ENCODE peak calls at places on chromosome 17, in ten cellular contexts. U is A549, T is heart left ventricle, Q is sigmoid colon, X is IMR-90, J is tibial nerve, C is thyroid gland, W is breast epithelium, L is body of pancreas, O is NB4. S is an unnamed sample.

GRCh38 chr17:30493802-30494201 is 16.6 kb downstream of the GOSR1 start:
- DNase-seq in U (no peak), C (no peak), O (no peak), Q (no peak), W (no peak), T (no peak), J (no peak), L (no peak), X (no peak), S (no peak)

GRCh38 chr17:59761385-59762021 is 54.0 kb downstream of the VMP1 start:
- DNase-seq in X (peak; percentile 86), W (no peak), Q (no peak), T (no peak), C (no peak), L (no peak), U (peak; percentile 81), O (no peak), J (no peak), S (no peak)

GRCh38 chr17:53822764-53823163 is at the start of gene KIF2B:
- DNase-seq in O (no peak), C (no peak), J (no peak), Q (no peak), T (no peak), W (no peak), L (no peak), U (no peak), X (no peak), S (no peak)

GRCh38 chr17:14405189-14405588 is 104.3 kb downstream of the HS3ST3B1 start:
- DNase-seq in W (no peak), U (no peak), J (no peak), L (no peak), T (no peak), C (no peak), Q (no peak), X (no peak), O (no peak), S (no peak)

GRCh38 chr17:30920683-30921543 is 832 bp upstream of the ADAP2 start:
- DNase-seq in T (no peak), X (peak; percentile 37), W (no peak), L (no peak), O (no peak), J (no peak), U (no peak), Q (no peak), C (no peak), S (no peak)

GRCh38 chr17:58783380-58783779 is 27.7 kb downstream of the PPM1E start:
- DNase-seq in X (no peak), W (no peak), Q (no peak), L (no peak), O (no peak), T (no peak), J (no peak), U (no peak), C (no peak), S (no peak)

GRCh38 chr17:38970128-38970527 is 2.9 kb upstream of the FBXO47 start:
- DNase-seq in Q (no peak), C (peak; percentile 35), T (no peak), W (no peak), X (no peak), O (no peak), L (no peak), J (no peak), U (no peak), S (no peak)

GRCh38 chr17:45785373-45786193 is 1.5 kb downstream of the CRHR1 start:
- DNase-seq in T (no peak), W (no peak), Q (no peak), U (no peak), L (no peak), O (no peak), C (peak; percentile 34), J (no peak), X (no peak), S (no peak)

GRCh38 chr17:58706351-58707140 is 14.1 kb downstream of the RAD51C start:
- DNase-seq in Q (no peak), C (no peak), O (no peak), L (no peak), J (no peak), T (no peak), X (no peak), W (no peak), U (no peak), S (no peak)

GRCh38 chr17:40812639-40813038 is 9.8 kb downstream of the KRT10 start:
- DNase-seq in C (no peak), U (no peak), X (no peak), T (no peak), L (no peak), J (no peak), O (no peak), W (no peak), Q (no peak), S (no peak)

GRCh38 chr17:77425791-77426641 is 285.2 kb downstream of the SEC14L1 start:
- DNase-seq in Q (peak; percentile 98), C (peak; percentile 48), U (peak; percentile 92), W (no peak), O (peak; percentile 35), T (no peak), L (no peak), J (peak; percentile 71), X (peak; percentile 87), S (peak; percentile 97)

GRCh38 chr17:27577884-27578717 is 52.9 kb upstream of the LGALS9 start:
- DNase-seq in O (no peak), X (peak; percentile 73), L (peak; percentile 92), J (no peak), W (no peak), C (peak; percentile 71), U (no peak), T (no peak), Q (no peak), S (no peak)

GRCh38 chr17:17416400-17417360 is 60.1 kb upstream of the MED9 start:
- DNase-seq in L (peak; percentile 62), J (no peak), T (no peak), U (peak; percentile 81), W (no peak), X (peak; percentile 87), Q (peak; percentile 42), O (peak; percentile 68), C (peak; percentile 79), S (no peak)

GRCh38 chr17:64230551-64231408 is 32.3 kb downstream of the TEX2 start:
- DNase-seq in W (no peak), Q (no peak), C (peak; percentile 55), U (peak; percentile 14), T (no peak), X (peak; percentile 97), J (no peak), O (no peak), L (no peak), S (no peak)

GRCh38 chr17:82751171-82751570 is 694 bp upstream of the TBCD start:
- DNase-seq in L (no peak), X (no peak), W (no peak), O (no peak), Q (no peak), T (no peak), J (no peak), U (no peak), C (no peak), S (no peak)

GRCh38 chr17:61321344-61321743 is 78.3 kb upstream of the TBX2 start:
- DNase-seq in T (no peak), O (no peak), L (no peak), W (no peak), X (no peak), U (no peak), C (no peak), J (no peak), Q (no peak), S (no peak)

GRCh38 chr17:59365383-59365981 is 34.0 kb downstream of the YPEL2 start:
- DNase-seq in C (peak; percentile 29), X (no peak), T (no peak), O (peak; percentile 14), U (no peak), J (no peak), L (no peak), Q (peak; percentile 53), W (no peak), S (no peak)

GRCh38 chr17:7835818-7836595 is 2.0 kb downstream of the KDM6B start:
- DNase-seq in O (peak; percentile 64), U (peak; percentile 74), W (peak; percentile 75), J (peak; percentile 76), X (peak; percentile 58), C (peak; percentile 84), T (peak; percentile 88), Q (peak; percentile 90), L (peak; percentile 87), S (no peak)
- TF ChIP-seq POLR2A in O (peak; percentile 25), U (peak; percentile 26), W (no peak), J (no peak), X (peak; percentile 91), C (no peak), T (peak; percentile 33), Q (peak; percentile 92), L (peak; percentile 99), S (no peak)

GRCh38 chr17:41972571-41973411 is 6.2 kb downstream of the CNP start:
- DNase-seq in C (no peak), Q (no peak), T (peak; percentile 51), X (no peak), L (peak; percentile 88), W (peak; percentile 87), O (no peak), J (no peak), U (no peak), S (no peak)
- TF ChIP-seq POLR2A in C (no peak), Q (no peak), T (no peak), X (no peak), L (no peak), W (no peak), O (no peak), J (no peak), U (no peak), S (no peak)

GRCh38 chr17:50396261-50397110 is 837 bp downstream of the LRRC59 start:
- DNase-seq in J (no peak), U (peak; percentile 70), L (peak; percentile 89), O (peak; percentile 61), W (peak; percentile 55), C (peak; percentile 45), Q (peak; percentile 69), X (peak; percentile 56), T (no peak), S (peak; percentile 38)
- TF ChIP-seq POLR2A in J (no peak), U (no peak), L (peak; percentile 81), O (no peak), W (no peak), C (no peak), Q (no peak), X (no peak), T (no peak), S (no peak)

GRCh38 chr17:47324224-47325020 is 667 bp downstream of the EFCAB13 start:
- DNase-seq in Q (peak; percentile 81), T (peak; percentile 67), J (peak; percentile 46), C (peak; percentile 61), U (peak; percentile 81), L (peak; percentile 69), O (peak; percentile 88), W (peak; percentile 62), X (peak; percentile 48), S (no peak)
- TF ChIP-seq POLR2A in Q (no peak), T (no peak), J (no peak), C (no peak), U (no peak), L (no peak), O (no peak), W (no peak), X (no peak), S (no peak)

S was measured in H54.